ENCODE peak calls at places on chromosome 14, in four cellular contexts. R, M, F and P are unnamed samples.

GRCh38 chr14:65824285-65824977 is 411.9 kb downstream of the FUT8 start:
- DNase-seq in R (peak; percentile 46), M (no peak), F (peak; percentile 67), P (peak; percentile 24)

GRCh38 chr14:63454863-63455622 is 88.1 kb downstream of the PPP2R5E start:
- DNase-seq in R (no peak), M (no peak), F (no peak), P (no peak)

GRCh38 chr14:52706286-52706685 is 714 bp upstream of the PSMC6 start:
- DNase-seq in R (no peak), M (no peak), F (no peak), P (no peak)

GRCh38 chr14:88004637-88005036 is 298 bp upstream of the GPR65 start:
- DNase-seq in R (no peak), M (no peak), F (no peak), P (no peak)

GRCh38 chr14:37595809-37596595 is 573 bp downstream of the TTC6 start:
- DNase-seq in R (no peak), M (peak; percentile 89), F (no peak), P (no peak)

GRCh38 chr14:58817846-58818245 is 180.1 kb downstream of the DACT1 start:
- DNase-seq in R (no peak), M (no peak), F (no peak), P (no peak)

GRCh38 chr14:33612184-33612479 is 338.7 kb downstream of the EGLN3 start:
- DNase-seq in R (no peak), M (no peak), F (no peak), P (no peak)

GRCh38 chr14:105147701-105148603 is 20.6 kb downstream of the JAG2 start:
- DNase-seq in R (no peak), M (peak; percentile 34), F (no peak), P (no peak)

GRCh38 chr14:51488569-51489220 is 163.0 kb upstream of the FRMD6 start:
- DNase-seq in R (no peak), M (no peak), F (no peak), P (no peak)

GRCh38 chr14:21268612-21269251 is 510 bp downstream of the HNRNPC start:
- DNase-seq in R (no peak), M (no peak), F (peak; percentile 14), P (no peak)

GRCh38 chr14:102928412-102929348 is 6.2 kb downstream of the AMN start:
- DNase-seq in R (no peak), M (peak; percentile 98), F (peak; percentile 54), P (peak; percentile 46)

GRCh38 chr14:39109893-39110715 is 4.0 kb upstream of the GEMIN2 start:
- DNase-seq in R (no peak), M (no peak), F (no peak), P (no peak)

GRCh38 chr14:55272922-55273321 is 1.7 kb downstream of the FBXO34 start:
- DNase-seq in R (no peak), M (no peak), F (no peak), P (no peak)

GRCh38 chr14:22905627-22906026 is 13.3 kb downstream of the RBM23 start:
- DNase-seq in R (no peak), M (no peak), F (no peak), P (no peak)

GRCh38 chr14:60884134-60884533 is 96.7 kb downstream of the TRMT5 start:
- DNase-seq in R (no peak), M (no peak), F (no peak), P (no peak)

GRCh38 chr14:70254476-70254961 is 65.8 kb upstream of the SLC8A3 start:
- DNase-seq in R (no peak), M (peak; percentile 71), F (peak; percentile 45), P (no peak)

GRCh38 chr14:99317231-99318090 is 45.5 kb upstream of the BCL11B start:
- DNase-seq in R (no peak), M (no peak), F (no peak), P (no peak)

GRCh38 chr14:75803768-75804167 is 142.7 kb downstream of the TTLL5 start:
- DNase-seq in R (no peak), M (no peak), F (no peak), P (no peak)

GRCh38 chr14:97602438-97603117 is 805.4 kb downstream of the VRK1 start:
- DNase-seq in R (no peak), M (no peak), F (no peak), P (peak; percentile 34)

GRCh38 chr14:94941311-94941710 is 171.4 kb upstream of the GSC start:
- DNase-seq in R (no peak), M (no peak), F (no peak), P (no peak)

GRCh38 chr14:56057071-56057865 is 60.9 kb upstream of the PELI2 start:
- DNase-seq in R (no peak), M (no peak), F (no peak), P (no peak)

GRCh38 chr14:78974691-78975090 is 804.5 kb downstream of the NRXN3 start:
- DNase-seq in R (no peak), M (no peak), F (no peak), P (no peak)

GRCh38 chr14:68651075-68651474 is 141.8 kb downstream of the ZFP36L1 start:
- DNase-seq in R (no peak), M (no peak), F (no peak), P (no peak)

GRCh38 chr14:60757617-60758016 is 23.1 kb downstream of the MNAT1 start:
- DNase-seq in R (no peak), M (no peak), F (no peak), P (no peak)

GRCh38 chr14:53955671-53956426 is 776 bp downstream of the BMP4 start:
- DNase-seq in R (no peak), M (peak; percentile 82), F (no peak), P (no peak)

GRCh38 chr14:104972301-104973211 is 5.6 kb downstream of the AHNAK2 start:
- DNase-seq in R (no peak), M (peak; percentile 88), F (no peak), P (no peak)

GRCh38 chr14:77409131-77409533 is 14.2 kb downstream of the NOXRED1 start:
- DNase-seq in R (no peak), M (no peak), F (no peak), P (no peak)
- TF ChIP-seq CTCF in R (no peak), M (peak; percentile 27), F (peak; percentile 45), P (no peak)

GRCh38 chr14:91059576-91060471 is 617 bp downstream of the RPS6KA5 start:
- DNase-seq in R (peak; percentile 35), M (peak; percentile 70), F (peak; percentile 21), P (no peak)
- TF ChIP-seq CTCF in R (peak; percentile 36), M (peak; percentile 58), F (peak; percentile 26), P (no peak)

GRCh38 chr14:49612671-49613070 is 7.8 kb downstream of the RPL36AL start:
- DNase-seq in R (no peak), M (no peak), F (no peak), P (no peak)

GRCh38 chr14:49619730-49620129 is 696 bp downstream of the RPL36AL start:
- DNase-seq in R (no peak), M (no peak), F (no peak), P (no peak)

GRCh38 chr14:49617846-49618519 is 2.4 kb downstream of the RPL36AL start:
- DNase-seq in R (no peak), M (no peak), F (no peak), P (no peak)

GRCh38 chr14:49612251-49612650 is 8.2 kb downstream of the RPL36AL start:
- DNase-seq in R (no peak), M (no peak), F (no peak), P (no peak)

DNA sequence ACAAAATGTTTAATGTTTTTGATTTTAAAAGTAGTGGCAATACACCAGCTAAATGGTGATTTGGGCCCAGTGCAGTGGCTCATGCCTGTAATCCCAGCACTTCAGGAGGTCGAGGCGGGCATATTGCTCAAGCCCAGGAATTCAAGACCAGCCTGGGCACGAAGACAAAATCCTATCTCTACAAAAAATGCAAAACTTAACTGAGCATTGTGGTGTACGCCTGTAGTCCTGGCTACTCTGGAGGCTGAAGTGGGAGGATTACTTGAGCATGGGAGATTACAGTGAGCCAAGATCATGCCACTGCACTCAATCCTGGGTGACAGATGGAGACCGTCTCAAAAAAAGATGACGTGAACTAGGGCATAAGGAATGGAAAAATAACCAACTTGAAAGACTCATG is 4.7 kb downstream of the RPL36AL start:
- DNase-seq in R (no peak), M (no peak), F (no peak), P (no peak)
- TF ChIP-seq CTCF in R (no peak), M (no peak), F (no peak), P (no peak)

GRCh38 chr14:50109342-50109741 is 7.0 kb downstream of the VCPKMT start:
- DNase-seq in R (no peak), M (no peak), F (peak; percentile 9), P (no peak)
- TF ChIP-seq CTCF in R (peak; percentile 9), M (no peak), F (peak; percentile 58), P (no peak)

DNA sequence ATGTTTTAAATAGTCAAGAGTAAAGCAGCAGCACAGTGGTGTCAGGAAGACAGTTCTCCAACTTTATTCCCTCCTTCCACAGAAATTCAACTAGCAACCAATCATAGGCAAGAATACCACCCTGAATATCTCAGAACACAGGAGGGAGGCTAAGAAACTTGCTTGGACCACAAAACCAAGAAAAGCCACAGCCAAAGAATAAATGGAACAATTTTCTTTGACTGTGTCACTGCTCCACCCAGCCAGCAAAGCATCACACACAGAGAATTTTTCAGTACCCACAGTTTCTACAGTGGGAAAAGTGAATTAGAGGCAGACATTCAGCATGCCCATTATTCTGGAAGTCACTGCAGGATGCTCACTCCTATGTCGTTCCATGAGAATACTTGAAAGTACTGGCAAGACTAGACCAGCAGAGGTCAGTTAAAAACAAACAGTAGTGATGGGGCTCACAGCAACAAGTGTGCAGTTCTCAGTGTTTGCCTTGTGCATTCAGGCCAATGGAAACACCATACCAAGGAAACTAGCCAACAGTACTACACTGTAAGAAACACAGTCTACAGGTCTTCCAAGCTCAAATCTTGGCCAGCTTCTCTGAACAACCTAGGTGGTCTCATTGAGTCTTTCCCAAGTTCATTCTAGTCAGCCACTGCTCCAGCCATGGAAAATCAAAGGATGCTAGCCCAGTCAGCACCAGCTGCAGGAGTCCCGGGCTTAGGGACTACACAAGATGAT is 56.8 kb upstream of the FOXG1 start:
- DNase-seq in R (no peak), M (no peak), F (no peak), P (no peak)
- TF ChIP-seq CTCF in R (no peak), M (no peak), F (no peak), P (no peak)

GRCh38 chr14:100522616-100523021 is 64.6 kb downstream of the BEGAIN start:
- DNase-seq in R (peak; percentile 24), M (peak; percentile 27), F (no peak), P (peak; percentile 7)
- TF ChIP-seq CTCF in R (no peak), M (no peak), F (no peak), P (no peak)

DNA sequence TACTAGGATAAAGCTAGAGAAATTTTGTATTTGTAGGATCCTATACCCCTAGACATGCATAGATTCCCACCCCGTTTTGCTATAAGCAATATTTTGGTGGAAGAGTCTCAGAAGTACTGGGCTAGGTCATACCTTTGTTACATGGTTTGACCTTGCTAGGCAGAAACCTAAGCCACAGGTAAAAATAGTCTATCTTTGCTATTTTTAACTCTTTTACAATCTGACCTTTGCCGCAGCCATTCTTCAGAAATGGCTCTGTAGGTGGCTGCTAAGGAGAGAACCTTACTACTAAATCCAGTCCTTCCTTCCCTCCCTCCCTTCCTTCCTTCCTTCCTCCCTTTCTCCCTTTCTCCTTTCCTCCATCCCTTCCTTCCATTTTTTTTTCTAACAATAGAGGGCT is 242.9 kb upstream of the SEL1L start:
- DNase-seq in R (no peak), M (no peak), F (no peak), P (no peak)
- TF ChIP-seq CTCF in R (no peak), M (no peak), F (no peak), P (no peak)